ENCODE peak calls at places on chromosomes 11 and 22, in ten cellular contexts. N is ovary, M is body of pancreas, S is endothelial cell, O is PC-9, I is tibial nerve, F is upper lobe of right lung, R is cardiac fibroblast, E is mammary epithelial cell, H is fibroblast of mammary gland. X is an unnamed sample.

GRCh38 chr11:112661571-112661970 is 299.6 kb upstream of the NCAM1 start:
- DNase-seq in N (no peak), M (no peak), S (no peak), O (no peak), I (no peak), F (no peak), R (no peak), E (no peak), H (no peak), X (no peak)

GRCh38 chr11:69173925-69174591 is 18.3 kb downstream of the SMIM38 start:
- DNase-seq in N (no peak), M (no peak), S (no peak), O (no peak), I (no peak), F (peak; percentile 30), R (peak; percentile 38), E (peak; percentile 90), H (no peak), X (no peak)

GRCh38 chr11:120086651-120087050 is 51.3 kb downstream of the TRIM29 start:
- DNase-seq in N (no peak), M (no peak), S (no peak), O (no peak), I (no peak), F (peak; percentile 22), R (no peak), E (no peak), H (no peak), X (no peak)

GRCh38 chr11:27934830-27935145 is 173.2 kb downstream of the KIF18A start:
- DNase-seq in N (no peak), M (no peak), S (no peak), O (peak; percentile 66), I (no peak), F (no peak), R (peak; percentile 87), E (peak; percentile 83), H (peak; percentile 93), X (no peak)

GRCh38 chr22:46060292-46061123 is 83.5 kb upstream of the WNT7B start:
- DNase-seq in N (no peak), M (peak; percentile 12), S (no peak), O (no peak), I (peak; percentile 13), F (no peak), R (no peak), E (peak; percentile 35), H (peak; percentile 51), X (no peak)

GRCh38 chr11:76588455-76589325 is 81.9 kb downstream of the LRRC32 start:
- DNase-seq in N (no peak), M (peak; percentile 37), S (peak; percentile 33), O (no peak), I (no peak), F (peak; percentile 72), R (peak; percentile 84), E (peak; percentile 29), H (no peak), X (peak; percentile 90)

GRCh38 chr22:45994516-45995404 is 17.8 kb upstream of the WNT7B start:
- DNase-seq in N (peak; percentile 75), M (peak; percentile 85), S (peak; percentile 96), O (peak; percentile 52), I (peak; percentile 80), F (peak; percentile 92), R (peak; percentile 70), E (peak; percentile 40), H (peak; percentile 64), X (peak; percentile 83)

GRCh38 chr11:78808903-78809302 is 234.2 kb upstream of the NARS2 start:
- DNase-seq in N (no peak), M (no peak), S (no peak), O (peak; percentile 31), I (no peak), F (no peak), R (no peak), E (no peak), H (no peak), X (no peak)

GRCh38 chr11:76096552-76096951 is 109.8 kb downstream of the WNT11 start:
- DNase-seq in N (no peak), M (no peak), S (no peak), O (peak; percentile 69), I (no peak), F (no peak), R (no peak), E (no peak), H (no peak), X (no peak)

GRCh38 chr11:1531418-1531817 is 40.7 kb downstream of the DUSP8 start:
- DNase-seq in N (no peak), M (no peak), S (no peak), O (no peak), I (no peak), F (no peak), R (no peak), E (peak; percentile 58), H (no peak), X (no peak)

GRCh38 chr11:102830328-102830727 is 13.1 kb downstream of the MMP3 start:
- DNase-seq in N (no peak), M (no peak), S (no peak), O (no peak), I (no peak), F (no peak), R (no peak), E (peak; percentile 52), H (peak; percentile 30), X (no peak)

GRCh38 chr11:30106222-30106621 is 89.4 kb upstream of the KCNA4 start:
- DNase-seq in N (no peak), M (no peak), S (no peak), O (no peak), I (no peak), F (no peak), R (no peak), E (no peak), H (no peak), X (no peak)

GRCh38 chr11:33294797-33295196 is 37.6 kb downstream of the HIPK3 start:
- DNase-seq in N (no peak), M (no peak), S (no peak), O (no peak), I (no peak), F (no peak), R (no peak), E (no peak), H (no peak), X (no peak)

GRCh38 chr11:73637012-73637411 is 9.4 kb upstream of the PLEKHB1 start:
- DNase-seq in N (no peak), M (no peak), S (no peak), O (no peak), I (no peak), F (no peak), R (no peak), E (no peak), H (no peak), X (no peak)

GRCh38 chr11:73640567-73640966 is 5.8 kb upstream of the PLEKHB1 start:
- DNase-seq in N (no peak), M (no peak), S (no peak), O (no peak), I (no peak), F (no peak), R (no peak), E (no peak), H (no peak), X (no peak)

GRCh38 chr11:73645570-73645969 is 811 bp upstream of the PLEKHB1 start:
- DNase-seq in N (no peak), M (no peak), S (no peak), O (no peak), I (no peak), F (no peak), R (no peak), E (no peak), H (no peak), X (no peak)

GRCh38 chr11:73645972-73646631 is at the start of gene PLEKHB1:
- DNase-seq in N (no peak), M (no peak), S (peak; percentile 37), O (no peak), I (no peak), F (no peak), R (peak; percentile 29), E (no peak), H (peak; percentile 44), X (no peak)

DNA sequence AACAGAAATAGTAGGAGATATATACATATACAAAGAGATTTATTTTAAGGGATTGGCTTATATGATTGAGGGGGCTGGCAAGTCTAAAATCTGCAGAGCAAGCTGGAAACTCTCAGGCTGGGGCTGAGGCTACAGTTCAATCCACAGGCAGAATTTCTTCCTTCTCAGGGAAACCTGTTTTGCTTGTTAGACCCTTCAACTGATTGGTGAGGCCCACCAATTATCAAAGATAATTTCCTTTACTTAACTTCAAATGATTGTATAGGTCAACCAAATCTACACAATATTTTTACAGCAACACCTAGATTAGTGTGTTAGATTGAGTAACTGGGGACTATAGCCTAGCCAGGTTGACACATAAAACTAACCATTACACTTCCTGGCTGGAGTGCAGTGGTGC is 4.7 kb upstream of the PLEKHB1 start:
- DNase-seq in N (no peak), M (no peak), S (no peak), O (no peak), I (no peak), F (no peak), R (no peak), E (no peak), H (no peak), X (no peak)
- TF ChIP-seq CTCF in N (no peak), M (no peak), S (no peak), O (no peak), I (no peak), F (no peak), R (no peak), E (no peak), H (no peak), X (no peak)

GRCh38 chr11:128948583-128948982 is 5.9 kb upstream of the TP53AIP1 start:
- DNase-seq in N (no peak), M (no peak), S (peak; percentile 25), O (no peak), I (no peak), F (no peak), R (no peak), E (no peak), H (no peak), X (peak; percentile 30)
- TF ChIP-seq CTCF in N (no peak), M (no peak), S (no peak), O (no peak), I (no peak), F (peak; percentile 23), R (peak; percentile 9), E (peak; percentile 40), H (no peak), X (no peak)

GRCh38 chr11:114774599-114775365 is 96.5 kb downstream of the NXPE2 start:
- DNase-seq in N (no peak), M (no peak), S (peak; percentile 82), O (no peak), I (no peak), F (no peak), R (peak; percentile 17), E (peak; percentile 16), H (no peak), X (peak; percentile 25)
- TF ChIP-seq CTCF in N (no peak), M (peak; percentile 31), S (peak; percentile 87), O (peak; percentile 78), I (no peak), F (peak; percentile 68), R (peak; percentile 27), E (peak; percentile 72), H (peak; percentile 30), X (peak; percentile 56)

GRCh38 chr11:129785383-129786111 is 30.1 kb upstream of the TMEM45B start:
- DNase-seq in N (no peak), M (no peak), S (no peak), O (peak; percentile 61), I (no peak), F (no peak), R (peak; percentile 43), E (peak; percentile 31), H (peak; percentile 16), X (no peak)
- TF ChIP-seq CTCF in N (no peak), M (no peak), S (no peak), O (peak; percentile 73), I (no peak), F (peak; percentile 26), R (peak; percentile 31), E (peak; percentile 62), H (peak; percentile 25), X (peak; percentile 14)

X was measured in activated CD8-positive, alpha-beta T cell treated with anti-CD3 and anti-CD28 coated beads for 36 hours.